ENCODE peak calls at places on chromosomes 13 and 19, in six cellular contexts. U is H9, E is IMR-90, B is neuronal stem cell, G is mesenchymal stem cell, W is mesendoderm. R is an unnamed sample.

GRCh38 chr19:18419699-18420460 is 682 bp downstream of the SSBP4 start:
- DNase-seq in G (peak), B (no peak), E (no peak), W (no peak), U (no peak), R (no peak)

GRCh38 chr19:48627865-48628314 is 8.6 kb downstream of the SPHK2 start:
- DNase-seq in U (peak), W (no peak), G (no peak), B (no peak), E (no peak), R (no peak)

GRCh38 chr13:60627071-60627686 is 230.2 kb downstream of the TDRD3 start:
- DNase-seq in B (peak), E (peak), G (peak), W (peak), U (peak), R (peak)

GRCh38 chr19:29271341-29271740 is 58.4 kb upstream of the UQCRFS1 start:
- DNase-seq in W (no peak), U (no peak), G (no peak), E (no peak), B (no peak), R (no peak)

GRCh38 chr19:21947775-21948174 is 63.0 kb downstream of the ZNF208 start:
- DNase-seq in G (no peak), U (no peak), W (peak), B (peak), E (no peak), R (no peak)

GRCh38 chr19:4352701-4353121 is 9.3 kb downstream of the MPND start:
- DNase-seq in G (peak), B (peak), E (peak), W (peak), U (peak), R (no peak)

GRCh38 chr19:45142016-45142727 is 18.6 kb downstream of the NKPD1 start:
- DNase-seq in U (no peak), B (no peak), E (no peak), W (no peak), G (no peak), R (no peak)

GRCh38 chr13:44853641-44854040 is 135.6 kb downstream of the NUFIP1 start:
- DNase-seq in E (no peak), U (no peak), W (no peak), B (no peak), G (no peak), R (no peak)

GRCh38 chr13:94556016-94556415 is 39.9 kb downstream of the TGDS start:
- DNase-seq in G (no peak), E (no peak), W (no peak), U (no peak), B (no peak), R (no peak)

GRCh38 chr13:25300861-25301346 is 521 bp upstream of the NUP58 start:
- DNase-seq in E (no peak), B (no peak), W (no peak), U (peak), G (no peak), R (no peak)

GRCh38 chr13:44230071-44230470 is 143.6 kb upstream of the SERP2 start:
- DNase-seq in E (peak), G (peak), B (no peak), W (no peak), U (no peak), R (no peak)

GRCh38 chr19:2546128-2547032 is 70.5 kb downstream of the GADD45B start:
- DNase-seq in G (peak), U (peak), E (no peak), B (peak), W (peak), R (peak)

GRCh38 chr13:51907040-51907732 is 45.4 kb downstream of the CCDC70 start:
- DNase-seq in B (no peak), U (peak), E (no peak), G (no peak), W (no peak), R (no peak)

DNA sequence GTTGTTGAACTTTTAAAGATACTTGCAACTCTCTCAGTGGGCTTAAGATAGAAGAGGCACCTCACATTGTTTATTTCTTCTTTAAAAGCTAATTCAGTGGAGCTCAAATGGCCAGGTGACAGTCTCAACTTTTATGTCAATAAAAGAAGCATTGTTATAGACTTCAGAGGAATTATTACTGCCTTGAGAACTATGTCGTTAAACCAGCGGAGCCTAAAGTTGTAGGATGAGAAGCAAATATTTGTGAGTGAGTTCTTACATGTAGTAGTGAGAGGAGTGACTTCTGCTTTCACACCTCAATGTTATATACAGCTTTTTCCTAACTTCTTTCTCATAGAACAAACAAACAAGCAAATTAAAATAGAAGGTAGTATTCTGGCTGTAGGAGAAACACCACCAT is 31.2 kb upstream of the DGKH start:
- DNase-seq in W (no peak), B (no peak), E (no peak), G (no peak), U (no peak), R (no peak)
- H3K18ac ChIP-seq in W (no peak), B (no peak), E (no peak), G (no peak), U (no peak), R (no peak)

GRCh38 chr19:518292-519231 is 11.3 kb downstream of the TPGS1 start:
- DNase-seq in B (peak), E (peak), G (peak), U (peak), W (peak), R (peak)
- H3K18ac ChIP-seq in B (peak), E (peak), G (peak), U (peak), W (no peak), R (peak)

GRCh38 chr19:52943134-52943883 is 19.4 kb downstream of the ZNF816 start:
- DNase-seq in U (no peak), W (no peak), E (no peak), G (no peak), B (no peak), R (no peak)

GRCh38 chr19:52945652-52946321 is 16.9 kb downstream of the ZNF816 start:
- DNase-seq in U (peak), W (no peak), E (no peak), G (no peak), B (no peak), R (peak)

GRCh38 chr19:52943884-52944643 is 18.6 kb downstream of the ZNF816 start:
- DNase-seq in G (no peak), E (no peak), U (no peak), W (peak), B (no peak), R (no peak)

GRCh38 chr19:52941941-52942370 is 18.7 kb upstream of the ZNF888 start:
- DNase-seq in B (no peak), G (peak), U (peak), W (peak), E (peak), R (no peak)

DNA sequence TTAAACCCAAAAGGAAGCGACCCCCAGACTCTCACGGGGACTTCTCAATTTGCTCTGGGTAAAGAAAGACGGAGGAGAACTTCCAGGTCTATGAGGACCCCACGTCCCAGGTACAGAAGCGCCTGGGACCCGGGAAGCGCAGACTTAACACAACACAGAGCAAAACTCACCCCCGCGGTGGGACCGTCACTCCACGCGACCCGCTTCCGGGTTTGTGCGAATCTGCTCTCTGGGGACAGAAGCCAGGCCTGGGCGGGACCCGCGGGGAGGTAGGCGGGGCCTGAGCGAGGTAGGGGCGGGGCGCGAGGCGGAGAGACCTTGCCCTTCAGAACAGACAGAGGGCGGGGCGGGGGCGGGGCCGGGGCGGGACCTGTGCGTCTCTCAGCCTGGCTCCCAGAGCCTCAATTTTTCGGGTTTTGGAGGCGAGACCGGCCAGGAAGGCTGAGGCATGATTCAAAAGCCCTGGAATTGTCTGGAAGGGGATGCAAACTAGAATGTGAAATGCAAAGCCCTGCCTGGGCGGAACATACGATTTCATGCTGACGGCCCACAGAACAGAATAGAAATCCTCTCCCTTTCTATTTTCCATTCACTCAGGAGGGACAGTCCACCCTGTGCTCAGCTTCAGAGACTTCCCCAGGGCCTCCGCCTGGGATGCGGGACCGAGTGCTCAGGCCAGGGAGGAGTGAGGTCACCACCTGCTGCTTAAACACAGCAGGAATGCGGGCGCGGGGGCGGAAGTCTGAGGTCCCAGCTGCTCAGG is 19.3 kb upstream of the ZNF888 start:
- DNase-seq in E (peak), B (peak), G (peak), W (peak), U (peak), R (peak)
- H3K18ac ChIP-seq in E (no peak), B (peak), G (no peak), W (peak), U (peak), R (peak)

DNA sequence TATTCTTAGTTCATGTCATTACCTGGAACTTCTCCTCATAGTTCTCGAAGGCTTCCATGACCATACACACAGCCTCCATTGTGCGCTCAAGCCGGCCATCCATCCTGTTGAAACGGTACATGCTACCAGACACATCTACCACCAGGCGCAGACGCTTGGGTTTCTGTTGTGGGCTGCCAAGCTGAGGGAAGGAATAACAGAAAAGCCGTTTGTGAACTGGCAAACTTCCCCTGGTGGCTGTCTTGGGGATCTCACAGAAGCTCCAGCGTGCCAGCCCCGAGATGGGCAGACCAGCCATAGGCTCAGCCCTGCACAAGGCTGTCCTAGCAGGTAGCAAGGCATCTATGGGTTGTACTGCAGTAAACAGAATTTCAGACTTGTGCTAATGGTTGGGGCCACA is 130.1 kb downstream of the RGCC start:
- DNase-seq in E (no peak), U (peak), B (no peak), G (no peak), W (peak), R (no peak)
- H3K18ac ChIP-seq in E (no peak), U (no peak), B (peak), G (no peak), W (no peak), R (no peak)

GRCh38 chr13:40464991-40465390 is 201.4 kb downstream of the FOXO1 start:
- DNase-seq in B (no peak), U (no peak), E (no peak), G (no peak), W (no peak), R (no peak)
- H3K18ac ChIP-seq in B (peak), U (no peak), E (no peak), G (no peak), W (no peak), R (no peak)

DNA sequence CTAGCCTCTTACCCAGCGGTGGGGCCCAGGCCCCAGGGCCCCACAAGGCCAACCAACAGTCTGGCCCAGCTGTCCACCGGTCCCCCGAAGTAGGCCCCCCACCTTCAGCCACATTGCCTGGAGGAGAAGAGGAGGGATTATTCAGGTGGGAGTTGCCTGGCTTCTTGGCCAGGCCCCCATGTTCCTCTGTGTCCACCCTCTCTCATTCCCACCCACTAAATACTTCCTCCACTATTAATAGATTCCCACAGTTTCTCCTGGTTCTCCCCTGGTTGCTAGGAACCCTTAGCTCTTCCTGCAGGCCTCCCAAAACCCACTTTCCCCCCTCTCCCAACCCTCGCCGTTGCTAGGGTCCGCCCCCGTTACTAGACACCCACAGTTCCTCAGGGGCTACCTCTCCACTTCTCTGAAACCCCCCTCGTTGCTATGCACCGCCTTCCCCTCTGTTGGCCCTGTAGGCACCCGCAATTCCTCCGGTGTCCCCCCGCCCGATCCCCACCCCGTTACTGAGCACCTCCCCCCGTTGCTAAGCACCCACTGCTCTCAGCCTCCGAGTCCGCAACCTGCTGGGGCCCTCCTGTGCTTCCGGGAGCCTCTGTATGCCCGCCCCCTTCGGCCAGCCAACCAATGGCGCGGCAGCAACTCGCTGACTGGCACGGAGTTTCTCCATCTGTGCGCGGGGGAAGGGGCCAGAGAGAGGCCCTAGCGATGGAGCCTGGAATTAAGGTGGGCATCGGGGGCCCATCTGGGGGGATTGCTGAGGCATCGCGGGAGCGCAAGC is 2.0 kb downstream of the COQ8B start:
- DNase-seq in W (peak), E (peak), U (peak), B (peak), G (peak), R (peak)
- H3K18ac ChIP-seq in W (no peak), E (peak), U (peak), B (peak), G (peak), R (peak)

DNA sequence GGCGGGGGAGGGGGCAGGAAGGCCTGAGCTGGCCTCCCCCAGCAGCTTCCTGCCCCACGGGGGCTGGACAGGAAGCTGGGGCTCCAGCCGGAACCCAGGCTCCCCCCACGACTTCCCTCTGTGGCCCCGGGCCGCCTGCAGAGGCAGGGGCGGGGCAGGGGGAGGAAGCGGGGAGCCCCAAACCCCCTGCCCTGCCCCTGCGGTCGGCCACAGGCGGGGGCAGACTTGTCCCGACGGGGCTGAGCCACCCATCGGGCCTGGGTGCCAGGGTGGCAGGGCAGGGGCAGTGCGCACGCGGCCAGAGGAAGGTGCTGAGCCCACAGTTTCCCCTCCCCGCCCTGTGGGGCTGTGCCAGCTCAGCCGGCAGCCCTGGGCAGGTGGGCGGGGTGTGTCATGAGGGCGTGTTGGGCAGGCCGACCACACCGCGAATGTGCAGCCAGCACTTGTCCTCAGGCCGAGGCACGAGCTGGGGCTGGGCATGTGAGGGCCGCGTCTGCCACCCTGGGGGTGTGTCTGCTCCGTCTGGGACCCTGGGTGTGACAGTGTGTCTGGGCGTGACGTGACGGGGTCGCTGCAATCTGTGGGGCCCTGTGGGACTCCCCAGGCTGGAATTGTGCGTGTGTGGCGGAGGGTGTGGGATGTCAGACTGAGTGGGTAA is 17.7 kb downstream of the CCDC97 start:
- DNase-seq in B (no peak), W (no peak), U (peak), E (peak), G (no peak), R (no peak)
- H3K18ac ChIP-seq in B (peak), W (peak), U (peak), E (peak), G (peak), R (peak)

GRCh38 chr13:49494645-49495044 is 1.1 kb upstream of the PHF11 start:
- DNase-seq in B (no peak), G (no peak), E (no peak), W (no peak), U (no peak), R (no peak)

GRCh38 chr13:49497272-49497671 is 1.5 kb downstream of the PHF11 start:
- DNase-seq in B (no peak), G (no peak), W (no peak), U (no peak), E (no peak), R (no peak)

GRCh38 chr13:49498211-49498610 is 2.5 kb downstream of the PHF11 start:
- DNase-seq in U (no peak), B (no peak), G (no peak), E (no peak), W (no peak), R (no peak)

GRCh38 chr13:49499889-49500660 is 4.3 kb downstream of the PHF11 start:
- DNase-seq in G (peak), E (peak), B (no peak), W (no peak), U (no peak), R (no peak)

GRCh38 chr13:49495783-49496762 is at the start of gene PHF11:
- DNase-seq in U (peak), B (peak), G (peak), W (peak), E (peak), R (peak)
- H3K18ac ChIP-seq in U (peak), B (peak), G (peak), W (peak), E (peak), R (no peak)

GRCh38 chr19:39136225-39136940 is 10.8 kb downstream of the PAK4 start:
- DNase-seq in G (no peak), W (no peak), E (no peak), B (no peak), U (no peak), R (no peak)

GRCh38 chr19:39135701-39136100 is 10.1 kb downstream of the PAK4 start:
- DNase-seq in B (no peak), E (no peak), G (no peak), W (no peak), U (no peak), R (no peak)

GRCh38 chr19:39138221-39139211 is 12.9 kb downstream of the PAK4 start:
- DNase-seq in U (no peak), G (no peak), E (no peak), B (no peak), W (no peak), R (no peak)

GRCh38 chr19:39139305-39140194 is 14.0 kb downstream of the PAK4 start:
- DNase-seq in B (no peak), U (peak), G (no peak), W (peak), E (no peak), R (no peak)

GRCh38 chr19:39137131-39137530 is 11.5 kb downstream of the PAK4 start:
- DNase-seq in B (no peak), E (no peak), W (no peak), U (no peak), G (no peak), R (no peak)
- H3K18ac ChIP-seq in B (no peak), E (no peak), W (no peak), U (no peak), G (no peak), R (no peak)